ENCODE peak calls at places on chromosome 3, in seven cellular contexts. One of them, this sample, is unnamed.

GRCh38 chr3:111072016-111072891 is 638 bp downstream of the NECTIN3 start:
- DNase-seq in H1: peak; percentile 64
- DNase-seq in H9: peak; percentile 42
- DNase-seq in mesenchymal stem cell: peak; percentile 58
- DNase-seq in neuronal stem cell: no peak
- DNase-seq in mesendoderm: no peak
- DNase-seq in IMR-90: peak; percentile 25
- DNase-seq in this sample: peak; percentile 51

GRCh38 chr3:66450389-66451022 is 50.3 kb downstream of the LRIG1 start:
- DNase-seq in mesenchymal stem cell: no peak
- DNase-seq in H9: no peak
- DNase-seq in neuronal stem cell: no peak
- DNase-seq in H1: no peak
- DNase-seq in IMR-90: peak; percentile 76
- DNase-seq in mesendoderm: no peak
- DNase-seq in this sample: no peak

GRCh38 chr3:116691041-116691440 is 18.5 kb upstream of the TUSC7 start:
- DNase-seq in neuronal stem cell: no peak
- DNase-seq in mesenchymal stem cell: no peak
- DNase-seq in H1: no peak
- DNase-seq in mesendoderm: no peak
- DNase-seq in H9: no peak
- DNase-seq in IMR-90: no peak
- DNase-seq in this sample: no peak

GRCh38 chr3:187728248-187728647 is 17.0 kb downstream of the BCL6 start:
- DNase-seq in neuronal stem cell: no peak
- DNase-seq in H9: no peak
- DNase-seq in IMR-90: no peak
- DNase-seq in mesendoderm: no peak
- DNase-seq in H1: no peak
- DNase-seq in mesenchymal stem cell: no peak
- DNase-seq in this sample: no peak

GRCh38 chr3:59367150-59367549 is 317.3 kb upstream of the CFAP20DC start:
- DNase-seq in H9: no peak
- DNase-seq in mesenchymal stem cell: peak; percentile 11
- DNase-seq in IMR-90: peak; percentile 17
- DNase-seq in H1: no peak
- DNase-seq in mesendoderm: peak; percentile 24
- DNase-seq in neuronal stem cell: no peak
- DNase-seq in this sample: no peak

GRCh38 chr3:4835616-4836043 is 143.6 kb upstream of the BHLHE40 start:
- DNase-seq in H1: no peak
- DNase-seq in neuronal stem cell: no peak
- DNase-seq in mesenchymal stem cell: no peak
- DNase-seq in H9: no peak
- DNase-seq in IMR-90: no peak
- DNase-seq in mesendoderm: no peak
- DNase-seq in this sample: no peak

GRCh38 chr3:31140470-31140869 is 246.0 kb upstream of the GADL1 start:
- DNase-seq in neuronal stem cell: no peak
- DNase-seq in H9: no peak
- DNase-seq in mesendoderm: no peak
- DNase-seq in mesenchymal stem cell: no peak
- DNase-seq in IMR-90: no peak
- DNase-seq in H1: no peak
- DNase-seq in this sample: no peak

GRCh38 chr3:120652896-120653545 is 29.0 kb downstream of the HGD start:
- DNase-seq in H9: no peak
- DNase-seq in IMR-90: no peak
- DNase-seq in mesendoderm: no peak
- DNase-seq in H1: no peak
- DNase-seq in neuronal stem cell: no peak
- DNase-seq in mesenchymal stem cell: no peak
- DNase-seq in this sample: no peak

GRCh38 chr3:169660709-169661566 is 2.6 kb downstream of the MECOM start:
- DNase-seq in neuronal stem cell: peak; percentile 27
- DNase-seq in mesendoderm: no peak
- DNase-seq in H1: peak; percentile 52
- DNase-seq in IMR-90: peak; percentile 46
- DNase-seq in mesenchymal stem cell: peak; percentile 51
- DNase-seq in H9: no peak
- DNase-seq in this sample: no peak

GRCh38 chr3:63964287-63965073 is 52.3 kb upstream of the SCAANT1 start:
- DNase-seq in H1: no peak
- DNase-seq in mesendoderm: peak; percentile 70
- DNase-seq in neuronal stem cell: no peak
- DNase-seq in H9: no peak
- DNase-seq in IMR-90: no peak
- DNase-seq in mesenchymal stem cell: no peak
- DNase-seq in this sample: peak; percentile 50

GRCh38 chr3:154323921-154324738 is at the start of gene DHX36:
- DNase-seq in IMR-90: peak; percentile 93
- DNase-seq in mesendoderm: peak; percentile 95
- DNase-seq in mesenchymal stem cell: peak; percentile 94
- DNase-seq in H9: peak; percentile 93
- DNase-seq in neuronal stem cell: peak; percentile 91
- DNase-seq in H1: peak; percentile 92
- DNase-seq in this sample: peak; percentile 83

GRCh38 chr3:50268703-50269451 is at the start of gene SEMA3B:
- DNase-seq in mesenchymal stem cell: no peak
- DNase-seq in IMR-90: no peak
- DNase-seq in H1: no peak
- DNase-seq in H9: no peak
- DNase-seq in mesendoderm: no peak
- DNase-seq in neuronal stem cell: no peak
- DNase-seq in this sample: no peak

GRCh38 chr3:113241292-113242033 is 30.1 kb downstream of the BOC start:
- DNase-seq in mesenchymal stem cell: peak; percentile 38
- DNase-seq in H1: no peak
- DNase-seq in IMR-90: peak; percentile 22
- DNase-seq in neuronal stem cell: peak; percentile 79
- DNase-seq in H9: peak; percentile 86
- DNase-seq in mesendoderm: peak; percentile 96
- DNase-seq in this sample: no peak

GRCh38 chr3:197446713-197447455 is 108.9 kb downstream of the BDH1 start:
- DNase-seq in H9: no peak
- DNase-seq in IMR-90: no peak
- DNase-seq in mesenchymal stem cell: no peak
- DNase-seq in neuronal stem cell: no peak
- DNase-seq in H1: no peak
- DNase-seq in mesendoderm: no peak
- DNase-seq in this sample: no peak

GRCh38 chr3:169362261-169362660 is 301.3 kb downstream of the MECOM start:
- DNase-seq in mesendoderm: no peak
- DNase-seq in H9: no peak
- DNase-seq in neuronal stem cell: no peak
- DNase-seq in H1: no peak
- DNase-seq in mesenchymal stem cell: no peak
- DNase-seq in IMR-90: peak; percentile 40
- DNase-seq in this sample: no peak

GRCh38 chr3:71551286-71551919 is 32.1 kb downstream of the FOXP1 start:
- DNase-seq in neuronal stem cell: no peak
- DNase-seq in H9: no peak
- DNase-seq in IMR-90: peak; percentile 66
- DNase-seq in mesendoderm: no peak
- DNase-seq in H1: no peak
- DNase-seq in mesenchymal stem cell: peak; percentile 35
- DNase-seq in this sample: peak; percentile 27

GRCh38 chr3:5438011-5438355 is 250.5 kb downstream of the EDEM1 start:
- DNase-seq in neuronal stem cell: no peak
- DNase-seq in H9: no peak
- DNase-seq in mesendoderm: no peak
- DNase-seq in IMR-90: no peak
- DNase-seq in mesenchymal stem cell: no peak
- DNase-seq in H1: no peak
- DNase-seq in this sample: no peak

GRCh38 chr3:51710631-51711351 is 3.9 kb downstream of the GRM2 start:
- DNase-seq in mesenchymal stem cell: no peak
- DNase-seq in H9: peak; percentile 74
- DNase-seq in mesendoderm: peak; percentile 58
- DNase-seq in IMR-90: no peak
- DNase-seq in neuronal stem cell: no peak
- DNase-seq in H1: no peak
- DNase-seq in this sample: no peak

GRCh38 chr3:151393146-151393831 is 8.7 kb upstream of the P2RY12 start:
- DNase-seq in mesendoderm: peak; percentile 79
- DNase-seq in H1: no peak
- DNase-seq in mesenchymal stem cell: peak; percentile 13
- DNase-seq in H9: no peak
- DNase-seq in neuronal stem cell: no peak
- DNase-seq in IMR-90: no peak
- DNase-seq in this sample: no peak

GRCh38 chr3:23079976-23080375 is 123.2 kb upstream of the UBE2E2 start:
- DNase-seq in neuronal stem cell: no peak
- DNase-seq in IMR-90: no peak
- DNase-seq in mesenchymal stem cell: no peak
- DNase-seq in H1: no peak
- DNase-seq in H9: no peak
- DNase-seq in mesendoderm: no peak
- DNase-seq in this sample: peak; percentile 39

GRCh38 chr3:183227586-183227985 is 25.5 kb upstream of the B3GNT5 start:
- DNase-seq in neuronal stem cell: no peak
- DNase-seq in IMR-90: no peak
- DNase-seq in H9: no peak
- DNase-seq in mesenchymal stem cell: no peak
- DNase-seq in mesendoderm: no peak
- DNase-seq in H1: no peak
- DNase-seq in this sample: no peak

GRCh38 chr3:51519848-51520247 is 18.7 kb upstream of the RAD54L2 start:
- DNase-seq in H9: no peak
- DNase-seq in mesendoderm: no peak
- DNase-seq in neuronal stem cell: no peak
- DNase-seq in IMR-90: no peak
- DNase-seq in H1: no peak
- DNase-seq in mesenchymal stem cell: no peak
- DNase-seq in this sample: no peak

DNA sequence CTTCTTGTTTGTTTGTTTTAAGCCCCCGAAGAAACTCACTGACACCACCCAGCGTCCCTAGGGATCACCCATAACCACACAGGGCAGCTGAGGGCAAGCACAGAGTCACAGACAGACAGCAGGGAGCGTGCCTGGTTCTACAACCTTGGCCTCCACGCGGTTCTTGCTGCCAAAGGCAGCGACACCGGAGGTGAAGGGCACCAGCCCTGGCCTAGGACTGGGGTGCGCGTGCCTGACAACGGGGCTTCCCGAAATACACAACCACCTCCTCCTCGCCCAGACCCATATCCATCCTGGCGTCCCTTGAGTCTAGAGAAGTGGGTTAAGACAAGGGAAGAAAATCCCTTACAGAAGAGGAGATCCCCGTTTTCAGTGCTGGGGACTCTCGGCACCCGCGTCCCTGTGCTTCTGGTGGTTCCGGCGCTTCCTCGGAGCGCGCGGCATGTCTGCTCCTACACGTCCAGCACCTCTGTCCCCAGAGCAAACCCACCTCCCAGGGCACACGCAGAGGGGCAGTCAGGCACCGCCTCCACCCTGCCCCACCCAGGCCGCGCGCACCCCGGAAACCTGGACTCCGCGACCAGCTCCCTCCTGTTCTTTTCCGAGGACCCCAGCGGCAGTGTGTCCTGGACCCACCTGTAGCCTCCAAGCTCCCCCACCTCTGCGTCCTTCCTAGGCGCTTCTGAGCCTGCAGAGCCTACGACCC is 911 bp downstream of the RFTN1 start:
- DNase-seq in IMR-90: no peak
- DNase-seq in mesenchymal stem cell: no peak
- DNase-seq in mesendoderm: peak; percentile 17
- DNase-seq in H9: peak; percentile 40
- DNase-seq in H1: peak; percentile 66
- DNase-seq in neuronal stem cell: no peak
- DNase-seq in this sample: peak; percentile 12
- H3K4me1 ChIP-seq in IMR-90: peaks cover 20% of the 10 kb centered on the region
- H3K4me1 ChIP-seq in mesenchymal stem cell: peaks cover 24% of the 10 kb centered on the region
- H3K4me1 ChIP-seq in mesendoderm: no peaks in the 10 kb centered on the region
- H3K4me1 ChIP-seq in H9: peaks cover 4% of the 10 kb centered on the region
- H3K4me1 ChIP-seq in H1: peaks cover 7% of the 10 kb centered on the region
- H3K4me1 ChIP-seq in neuronal stem cell: peaks cover 10% of the 10 kb centered on the region
- H3K4me1 ChIP-seq in this sample: peaks cover 8% of the 10 kb centered on the region

GRCh38 chr3:2923390-2923789 is 186.8 kb downstream of the IL5RA start:
- DNase-seq in neuronal stem cell: no peak
- DNase-seq in IMR-90: no peak
- DNase-seq in H9: no peak
- DNase-seq in H1: no peak
- DNase-seq in mesenchymal stem cell: no peak
- DNase-seq in mesendoderm: peak; percentile 5
- DNase-seq in this sample: no peak

GRCh38 chr3:2920103-2920502 is 190.1 kb downstream of the IL5RA start:
- DNase-seq in neuronal stem cell: no peak
- DNase-seq in IMR-90: no peak
- DNase-seq in mesenchymal stem cell: no peak
- DNase-seq in mesendoderm: no peak
- DNase-seq in H1: no peak
- DNase-seq in H9: no peak
- DNase-seq in this sample: no peak

GRCh38 chr3:2927252-2927651 is 182.9 kb downstream of the IL5RA start:
- DNase-seq in H9: no peak
- DNase-seq in IMR-90: no peak
- DNase-seq in mesendoderm: peak; percentile 5
- DNase-seq in H1: no peak
- DNase-seq in neuronal stem cell: no peak
- DNase-seq in mesenchymal stem cell: no peak
- DNase-seq in this sample: no peak

GRCh38 chr3:2921903-2922302 is 188.3 kb downstream of the IL5RA start:
- DNase-seq in mesendoderm: peak; percentile 29
- DNase-seq in H9: no peak
- DNase-seq in H1: no peak
- DNase-seq in IMR-90: no peak
- DNase-seq in mesenchymal stem cell: peak; percentile 53
- DNase-seq in neuronal stem cell: no peak
- DNase-seq in this sample: peak; percentile 7
- H3K4me2 ChIP-seq in mesendoderm: no peak overlapping the region
- H3K4me2 ChIP-seq in H9: no peak overlapping the region
- H3K4me2 ChIP-seq in H1: no peak overlapping the region
- H3K4me2 ChIP-seq in IMR-90: no peak overlapping the region
- H3K4me2 ChIP-seq in mesenchymal stem cell: no peak overlapping the region
- H3K4me2 ChIP-seq in neuronal stem cell: no peak overlapping the region
- H3K4me2 ChIP-seq in this sample: no peak overlapping the region

GRCh38 chr3:149364624-149365023 is 12.8 kb downstream of the TM4SF1 start:
- DNase-seq in mesendoderm: no peak
- DNase-seq in mesenchymal stem cell: no peak
- DNase-seq in IMR-90: no peak
- DNase-seq in H1: no peak
- DNase-seq in neuronal stem cell: no peak
- DNase-seq in H9: no peak
- DNase-seq in this sample: no peak
- H3K23ac ChIP-seq in mesendoderm: no peak overlapping the region
- H3K23ac ChIP-seq in mesenchymal stem cell: no peak overlapping the region
- H3K23ac ChIP-seq in IMR-90: no peak overlapping the region
- H3K23ac ChIP-seq in H1: no peak overlapping the region
- H3K23ac ChIP-seq in neuronal stem cell: no peak overlapping the region
- H3K23ac ChIP-seq in H9: no peak overlapping the region
- H3K23ac ChIP-seq in this sample: no peak overlapping the region

GRCh38 chr3:138682674-138683073 is 74.1 kb downstream of the FAIM start:
- DNase-seq in IMR-90: no peak
- DNase-seq in H1: no peak
- DNase-seq in mesenchymal stem cell: no peak
- DNase-seq in mesendoderm: no peak
- DNase-seq in neuronal stem cell: no peak
- DNase-seq in H9: no peak
- DNase-seq in this sample: no peak
- H3K4me1 ChIP-seq in IMR-90: peaks cover 4% of the 10 kb centered on the region
- H3K4me1 ChIP-seq in H1: no peaks in the 10 kb centered on the region
- H3K4me1 ChIP-seq in mesenchymal stem cell: peaks cover 5% of the 10 kb centered on the region
- H3K4me1 ChIP-seq in mesendoderm: no peaks in the 10 kb centered on the region
- H3K4me1 ChIP-seq in neuronal stem cell: no peaks in the 10 kb centered on the region
- H3K4me1 ChIP-seq in H9: no peaks in the 10 kb centered on the region
- H3K4me1 ChIP-seq in this sample: no peaks in the 10 kb centered on the region

GRCh38 chr3:114758828-114759709 is 388.0 kb downstream of the ZBTB20 start:
- DNase-seq in mesendoderm: no peak
- DNase-seq in H1: no peak
- DNase-seq in H9: no peak
- DNase-seq in mesenchymal stem cell: peak; percentile 65
- DNase-seq in IMR-90: peak; percentile 59
- DNase-seq in neuronal stem cell: no peak
- DNase-seq in this sample: no peak
- H3K4me2 ChIP-seq in mesendoderm: no peak overlapping the region
- H3K4me2 ChIP-seq in H1: no peak overlapping the region
- H3K4me2 ChIP-seq in H9: no peak overlapping the region
- H3K4me2 ChIP-seq in mesenchymal stem cell: peak overlapping the region; percentile 39
- H3K4me2 ChIP-seq in IMR-90: peak overlapping the region; percentile 96
- H3K4me2 ChIP-seq in neuronal stem cell: no peak overlapping the region
- H3K4me2 ChIP-seq in this sample: no peak overlapping the region

This sample was measured in trophoblast cell.